ENCODE peak calls at places on chromosomes 5 and 9, in five cellular contexts. B is psoas muscle; R is pancreas; K is CD8-positive, alpha-beta T cell; L is cardiac fibroblast. N is an unnamed sample.
A peak's percentile ranks its signal among the peaks of the same experiment; 100 is the strongest.

GRCh38 chr5:96751203-96752169 is 56.3 kb downstream of the ERAP1 start:
- DNase-seq in K (no peak), B (no peak), R (no peak), L (no peak), N (no peak)

GRCh38 chr5:126054593-126055347 is 368.4 kb upstream of the GRAMD2B start:
- DNase-seq in R (no peak), K (no peak), L (no peak), B (no peak), N (no peak)

GRCh38 chr9:135455401-135456030 is 24.1 kb upstream of the PPP1R26 start:
- DNase-seq in R (no peak), B (no peak), L (no peak), K (no peak), N (no peak)

GRCh38 chr9:123070210-123070609 is 36.7 kb downstream of the GPR21 start:
- DNase-seq in K (no peak), B (no peak), L (no peak), R (no peak), N (no peak)

GRCh38 chr5:34570721-34571379 is 85.3 kb upstream of the RAI14 start:
- DNase-seq in K (no peak), L (peak; percentile 86), R (no peak), B (no peak), N (no peak)

GRCh38 chr9:133458643-133459312 is 1.0 kb upstream of the CACFD1 start:
- DNase-seq in B (no peak), K (no peak), R (no peak), L (no peak), N (no peak)

GRCh38 chr5:471750-472058 is 28.7 kb downstream of the EXOC3 start:
- DNase-seq in L (no peak), R (no peak), B (no peak), K (no peak), N (no peak)

GRCh38 chr5:156497816-156498215 is 170.9 kb downstream of the SGCD start:
- DNase-seq in B (no peak), L (no peak), R (no peak), K (no peak), N (no peak)

GRCh38 chr9:5617749-5618148 is 11.2 kb upstream of the RIC1 start:
- DNase-seq in K (no peak), L (no peak), B (no peak), R (no peak), N (no peak)

GRCh38 chr9:19451240-19452087 is 42.7 kb downstream of the ACER2 start:
- DNase-seq in B (no peak), K (no peak), R (no peak), L (no peak), N (no peak)

GRCh38 chr9:9719373-9720112 is 893.3 kb downstream of the PTPRD start:
- DNase-seq in R (peak; percentile 20), B (peak; percentile 20), K (no peak), L (no peak), N (no peak)

GRCh38 chr5:11814373-11814772 is 89.9 kb downstream of the CTNND2 start:
- DNase-seq in B (no peak), R (no peak), L (no peak), K (no peak), N (no peak)

GRCh38 chr5:67289763-67290521 is 93.3 kb upstream of the CD180 start:
- DNase-seq in L (peak; percentile 79), R (no peak), K (no peak), B (peak; percentile 52), N (peak; percentile 65)

GRCh38 chr5:33766023-33766422 is 125.8 kb downstream of the ADAMTS12 start:
- DNase-seq in L (no peak), K (no peak), R (no peak), B (no peak), N (no peak)

DNA sequence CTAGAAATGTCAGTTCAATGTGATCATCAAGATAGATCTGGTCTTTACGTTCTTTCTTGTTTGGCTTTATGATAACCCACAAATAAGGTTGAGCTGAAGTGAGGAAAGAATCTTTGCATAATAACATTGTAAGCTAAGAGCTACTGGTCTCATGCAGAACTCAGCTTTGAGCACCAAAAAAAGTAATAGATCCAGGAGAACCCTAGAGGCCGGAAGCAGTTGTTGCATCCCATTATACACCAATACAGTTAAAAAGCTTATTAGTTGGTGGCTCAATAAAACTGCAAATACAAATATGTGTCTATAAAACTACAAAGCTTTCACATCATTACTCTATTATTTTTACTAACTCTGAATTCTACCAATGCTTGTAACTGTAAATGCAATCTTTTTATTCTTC is 85.5 kb upstream of the NUDT12 start:
- DNase-seq in L (no peak), K (no peak), R (no peak), B (no peak), N (no peak)
- TF ChIP-seq CTCF in L (peak; percentile 13), K (no peak), R (no peak), B (no peak), N (peak; percentile 16)

GRCh38 chr9:27457445-27457844 is 66.6 kb upstream of the IFNK start:
- DNase-seq in K (no peak), B (no peak), R (no peak), L (no peak), N (no peak)
- H3K4me3 ChIP-seq in K (no peak overlapping the region), B (no peak overlapping the region), R (no peak overlapping the region), L (no peak overlapping the region), N (no peak overlapping the region)

GRCh38 chr5:17805426-17805825 is 171.2 kb downstream of the TAF11L14 start:
- DNase-seq in B (no peak), L (no peak), R (no peak), K (no peak), N (no peak)
- TF ChIP-seq CTCF in B (no peak), L (no peak), R (no peak), K (no peak), N (no peak)

DNA sequence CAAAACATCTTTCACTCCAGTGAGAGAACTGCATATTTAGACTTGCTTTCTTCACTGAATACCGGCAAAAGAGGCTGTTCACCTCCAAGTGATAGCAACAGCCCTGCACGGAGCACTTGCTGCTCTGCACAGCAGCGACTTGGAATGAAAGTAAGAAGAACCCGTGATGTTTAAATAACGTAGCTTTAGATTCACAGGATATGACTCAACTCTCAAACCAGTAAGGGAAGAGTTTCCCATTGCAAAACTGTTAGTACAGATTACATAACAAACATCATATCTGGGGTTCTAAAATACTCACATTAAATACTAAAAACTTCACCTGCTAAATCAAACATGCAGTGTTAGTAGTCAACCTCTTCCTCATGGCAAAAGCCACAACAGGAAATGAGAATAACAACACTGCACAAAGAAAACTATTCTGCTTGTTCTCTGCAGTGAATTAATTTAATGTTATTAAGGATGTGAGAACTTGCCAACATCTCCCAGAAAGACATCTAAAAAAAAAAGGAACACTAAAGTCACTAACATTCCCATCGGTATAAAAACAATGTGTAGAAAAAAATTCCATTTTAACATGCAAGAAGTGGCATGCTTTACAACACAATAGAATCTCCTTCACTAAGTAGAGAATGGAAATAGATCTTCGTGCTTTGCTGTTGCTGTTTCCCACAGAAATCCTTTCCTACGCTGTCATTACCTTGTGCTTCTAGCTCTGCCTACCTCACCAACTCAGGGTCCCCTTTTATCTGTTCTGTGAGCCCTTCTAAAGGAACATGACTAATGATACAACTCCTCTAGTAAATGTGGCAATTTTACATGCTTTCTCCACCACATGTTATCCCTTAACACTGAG is 203.2 kb downstream of the MCTP1 start:
- DNase-seq in B (peak; percentile 50), R (no peak), K (no peak), L (peak; percentile 78), N (peak; percentile 62)
- H3K4me3 ChIP-seq in B (peak overlapping the region; percentile 56), R (no peak overlapping the region), K (no peak overlapping the region), L (no peak overlapping the region), N (peak overlapping the region; percentile 31)

GRCh38 chr5:6202615-6203365 is 175.6 kb downstream of the MED10 start:
- DNase-seq in K (no peak), B (no peak), L (no peak), R (no peak), N (no peak)
- TF ChIP-seq CTCF in K (no peak), B (peak; percentile 16), L (no peak), R (no peak), N (peak; percentile 9)

GRCh38 chr5:107570805-107571531 is 99.8 kb downstream of the EFNA5 start:
- DNase-seq in K (no peak), B (peak; percentile 52), R (no peak), L (peak; percentile 34), N (no peak)
- H3K4me3 ChIP-seq in K (no peak overlapping the region), B (peak overlapping the region; percentile 63), R (peak overlapping the region; percentile 11), L (no peak overlapping the region), N (no peak overlapping the region)

GRCh38 chr9:81683704-81684103 is 5.6 kb downstream of the TLE1 start:
- DNase-seq in R (no peak), L (no peak), K (no peak), B (no peak), N (no peak)
- TF ChIP-seq CTCF in R (no peak), L (no peak), K (no peak), B (no peak), N (peak; percentile 5)

GRCh38 chr5:132420706-132421272 is 51.3 kb downstream of the SLC22A5 start:
- DNase-seq in R (no peak), B (no peak), K (no peak), L (no peak), N (no peak)
- H3K4me3 ChIP-seq in R (no peak overlapping the region), B (no peak overlapping the region), K (peak overlapping the region; percentile 28), L (no peak overlapping the region), N (no peak overlapping the region)

GRCh38 chr5:138213161-138214029 is at the start of gene CDC23:
- DNase-seq in L (peak; percentile 98), R (peak; percentile 88), K (peak; percentile 76), B (peak; percentile 93), N (peak; percentile 96)

GRCh38 chr5:138212828-138213160 is 329 bp downstream of the CDC23 start:
- DNase-seq in R (peak; percentile 58), K (no peak), B (no peak), L (peak; percentile 7), N (no peak)

GRCh38 chr5:138210985-138211384 is 2.1 kb downstream of the CDC23 start:
- DNase-seq in R (no peak), K (no peak), B (no peak), L (no peak), N (no peak)

DNA sequence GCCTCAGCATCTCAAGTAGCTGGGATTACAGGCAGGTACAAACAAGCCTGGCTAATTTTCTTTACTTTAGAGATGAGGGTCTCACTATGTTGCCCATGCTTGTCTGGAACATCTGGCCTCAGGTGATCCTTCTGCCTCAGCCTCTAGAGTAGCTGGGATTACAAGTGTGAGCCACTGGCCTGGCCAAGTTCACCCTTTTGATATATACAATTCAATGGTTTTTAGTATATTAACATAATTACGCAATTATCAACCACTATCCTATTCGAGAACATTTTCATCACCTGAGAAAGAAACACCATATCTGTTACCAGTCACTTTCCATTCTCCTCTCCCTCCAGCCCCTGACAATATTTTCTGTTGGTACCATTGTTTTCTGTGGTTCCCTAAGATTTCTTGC is 3.7 kb upstream of the CDC23 start:
- DNase-seq in L (no peak), R (no peak), B (no peak), K (no peak), N (no peak)
- TF ChIP-seq CTCF in L (no peak), R (no peak), B (no peak), K (no peak), N (no peak)

DNA sequence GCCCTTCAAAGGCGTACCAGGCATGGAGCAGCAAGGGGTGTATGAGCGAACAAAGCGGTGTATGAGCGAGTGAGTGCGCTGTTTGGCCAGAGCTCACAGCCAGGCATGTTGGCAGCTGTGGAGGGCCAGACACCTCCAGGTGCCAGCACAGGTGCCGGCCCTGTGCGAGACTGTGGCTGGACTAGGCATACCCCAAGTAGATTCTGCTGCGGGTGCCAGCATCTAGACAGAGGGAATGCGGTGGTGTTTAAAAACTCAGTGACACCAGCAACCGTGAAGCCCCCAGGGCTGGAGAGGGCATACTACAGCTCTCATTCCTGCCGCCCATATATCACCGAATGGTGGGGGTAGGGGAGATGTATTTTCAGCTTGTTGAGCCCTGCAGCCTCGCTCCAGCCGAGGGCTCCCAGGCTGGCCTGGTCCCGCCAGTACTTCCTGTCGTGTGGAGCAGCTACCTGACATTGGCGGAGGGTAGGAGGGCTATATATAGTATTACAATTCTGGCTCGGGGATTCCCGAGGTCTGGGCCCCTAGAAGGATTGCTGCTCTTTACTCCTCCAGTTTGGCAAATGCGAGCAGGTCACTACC is 1829.6 kb upstream of the NUDT12 start:
- DNase-seq in L (no peak), R (peak; percentile 37), K (no peak), B (no peak), N (no peak)
- H3K4me3 ChIP-seq in L (no peak overlapping the region), R (no peak overlapping the region), K (no peak overlapping the region), B (no peak overlapping the region), N (no peak overlapping the region)